ENCODE peak calls at places on chromosome 1, in ten cellular contexts. Q, G, Z, U, X, Y, D, F, N and C are unnamed samples.

GRCh38 chr1:25871086-25871703 is 4.3 kb downstream of the PAQR7 start:
- DNase-seq in F (no peak), Y (no peak), X (no peak), U (no peak), G (no peak), N (no peak), D (no peak), Z (no peak), Q (no peak), C (no peak)

GRCh38 chr1:38337711-38338110 is 291.1 kb upstream of the POU3F1 start:
- DNase-seq in Y (no peak), U (no peak), G (no peak), Z (no peak), N (no peak), D (no peak), X (no peak), Q (peak), F (no peak), C (no peak)

GRCh38 chr1:157585984-157586383 is 11.9 kb downstream of the FCRL4 start:
- DNase-seq in X (no peak), Y (no peak), U (no peak), D (no peak), Z (no peak), G (no peak), N (no peak), Q (no peak), F (no peak), C (no peak)

GRCh38 chr1:247433922-247434476 is 18.0 kb downstream of the NLRP3 start:
- DNase-seq in Q (peak), X (no peak), D (no peak), N (no peak), Z (no peak), G (no peak), F (no peak), Y (no peak), U (no peak), C (no peak)

GRCh38 chr1:186188004-186188539 is 187.0 kb downstream of the TPR start:
- DNase-seq in G (no peak), N (peak), D (no peak), Q (no peak), X (no peak), U (peak), Z (peak), Y (no peak), F (no peak), C (peak)

GRCh38 chr1:21663951-21664805 is 5.0 kb downstream of the RAP1GAP start:
- DNase-seq in U (no peak), Q (no peak), Y (no peak), X (no peak), F (no peak), Z (no peak), D (no peak), N (no peak), G (no peak), C (no peak)

GRCh38 chr1:62283361-62283760 is 35.9 kb downstream of the KANK4 start:
- DNase-seq in X (no peak), Y (no peak), F (no peak), Z (no peak), D (no peak), N (peak), G (no peak), U (no peak), Q (no peak), C (no peak)

GRCh38 chr1:21577933-21578332 is 68.7 kb downstream of the ALPL start:
- DNase-seq in U (no peak), Z (no peak), X (no peak), Q (no peak), N (no peak), Y (no peak), G (no peak), D (no peak), F (no peak), C (no peak)

GRCh38 chr1:17825273-17826164 is 70.4 kb downstream of the ACTL8 start:
- DNase-seq in F (no peak), N (no peak), Y (no peak), Z (no peak), Q (peak), X (no peak), G (no peak), U (no peak), D (no peak), C (no peak)

GRCh38 chr1:193654951-193655705 is 468.7 kb upstream of the B3GALT2 start:
- DNase-seq in D (no peak), N (peak), Y (no peak), Z (peak), G (no peak), F (no peak), U (no peak), Q (no peak), X (no peak), C (peak)

GRCh38 chr1:185813401-185813979 is 79.3 kb downstream of the HMCN1 start:
- DNase-seq in U (peak), N (peak), D (no peak), Q (no peak), X (no peak), G (no peak), Y (no peak), Z (peak), F (no peak), C (peak)

GRCh38 chr1:25927541-25928265 is 21.5 kb upstream of the STMN1 start:
- DNase-seq in Q (no peak), G (no peak), Y (no peak), U (no peak), Z (no peak), N (peak), X (no peak), F (no peak), D (no peak), C (no peak)

GRCh38 chr1:202750761-202751160 is 40.5 kb upstream of the SYT2 start:
- DNase-seq in Y (no peak), G (no peak), F (no peak), N (no peak), U (peak), Q (no peak), D (no peak), X (no peak), Z (no peak), C (peak)

GRCh38 chr1:226054519-226055327 is 7.8 kb upstream of the H3-3A start:
- DNase-seq in F (no peak), X (no peak), N (no peak), D (no peak), Q (no peak), Z (no peak), U (no peak), Y (no peak), G (no peak), C (no peak)

GRCh38 chr1:156444407-156445001 is 56.1 kb downstream of the MEF2D start:
- DNase-seq in F (no peak), Z (no peak), Q (no peak), D (peak), X (no peak), Y (no peak), N (peak), U (peak), G (no peak), C (peak)

GRCh38 chr1:16048573-16049189 is 5.1 kb downstream of the CLCNKB start:
- DNase-seq in F (peak), Z (peak), N (peak), Y (no peak), D (peak), X (no peak), G (no peak), U (peak), Q (no peak), C (peak)

GRCh38 chr1:229406798-229407197 is 27.1 kb downstream of the ACTA1 start:
- DNase-seq in U (no peak), G (no peak), Q (no peak), D (no peak), X (no peak), Z (no peak), N (no peak), Y (no peak), F (no peak), C (no peak)

GRCh38 chr1:173702736-173703135 is 12.0 kb upstream of the KLHL20 start:
- DNase-seq in F (no peak), Y (no peak), G (no peak), U (no peak), N (no peak), Q (no peak), Z (no peak), D (no peak), X (no peak), C (no peak)

GRCh38 chr1:226629896-226630550 is 81.5 kb downstream of the STUM start:
- DNase-seq in Z (no peak), Y (no peak), Q (peak), X (no peak), D (no peak), F (no peak), U (no peak), G (no peak), N (no peak), C (no peak)

GRCh38 chr1:27555700-27556424 is 48.1 kb downstream of the AHDC1 start:
- DNase-seq in D (peak), Y (no peak), Z (no peak), Q (no peak), F (no peak), X (no peak), G (no peak), U (no peak), N (no peak), C (no peak)

GRCh38 chr1:24206516-24207394 is 19.7 kb upstream of the IFNLR1 start:
- DNase-seq in F (no peak), Q (no peak), U (no peak), X (no peak), N (no peak), D (no peak), G (no peak), Z (no peak), Y (no peak), C (no peak)

GRCh38 chr1:153608089-153608672 is 4.8 kb downstream of the S100A16 start:
- DNase-seq in Z (no peak), X (no peak), D (no peak), N (no peak), Y (no peak), F (no peak), G (no peak), U (peak), Q (no peak), C (no peak)

GRCh38 chr1:18651727-18652126 is 21.1 kb downstream of the PAX7 start:
- DNase-seq in Q (no peak), X (no peak), F (no peak), N (no peak), Z (no peak), D (no peak), G (no peak), Y (no peak), U (no peak), C (no peak)

GRCh38 chr1:153565529-153566374 is at the start of gene S100A2:
- DNase-seq in U (peak), G (no peak), Y (no peak), N (peak), Q (peak), Z (peak), D (peak), F (peak), X (no peak), C (peak)

GRCh38 chr1:235913311-235913710 is 46.6 kb upstream of the LYST start:
- DNase-seq in Y (no peak), X (no peak), F (no peak), Z (peak), N (peak), Q (no peak), U (peak), G (no peak), D (no peak), C (peak)

GRCh38 chr1:65788762-65789161 is 3.9 kb upstream of the PDE4B start:
- DNase-seq in U (no peak), F (no peak), X (no peak), G (no peak), Z (no peak), Y (no peak), N (no peak), Q (no peak), D (no peak), C (no peak)

GRCh38 chr1:229689273-229689672 is 63.2 kb downstream of the URB2 start:
- DNase-seq in G (no peak), Q (no peak), D (no peak), Y (no peak), N (no peak), U (no peak), X (no peak), F (no peak), Z (no peak), C (no peak)

GRCh38 chr1:35120458-35121133 is 41.4 kb downstream of the ZMYM1 start:
- DNase-seq in Q (no peak), D (peak), N (no peak), F (no peak), Y (no peak), X (no peak), Z (no peak), U (peak), G (no peak), C (peak)

GRCh38 chr1:232385221-232385620 is 244.7 kb downstream of the SIPA1L2 start:
- DNase-seq in G (no peak), F (no peak), Q (no peak), N (peak), U (peak), Z (no peak), D (no peak), Y (no peak), X (no peak), C (peak)

GRCh38 chr1:3363756-3364155 is 90.7 kb upstream of the ARHGEF16 start:
- DNase-seq in U (no peak), D (no peak), Y (no peak), F (no peak), N (no peak), X (no peak), Q (no peak), Z (no peak), G (no peak), C (no peak)

GRCh38 chr1:227093309-227093708 is 153.2 kb downstream of the COQ8A start:
- DNase-seq in Z (no peak), D (no peak), G (no peak), X (no peak), F (no peak), Q (no peak), Y (no peak), N (no peak), U (no peak), C (no peak)

GRCh38 chr1:89632213-89633102 is 462 bp upstream of the LRRC8C start:
- DNase-seq in F (peak), X (peak), D (peak), N (peak), U (peak), Z (peak), G (peak), Q (peak), Y (peak), C (peak)